ENCODE peak calls at places on chromosomes 7 and 10, in six cellular contexts. One of them, this sample, is unnamed.

GRCh38 chr7:29342761-29343160 is 148.2 kb downstream of the CHN2 start:
- DNase-seq in skeletal muscle cell: no peak
- DNase-seq in tibial nerve: no peak
- DNase-seq in CD8-positive, alpha-beta memory T cell: no peak
- DNase-seq in uterus: no peak
- DNase-seq in astrocyte of the cerebellum: peak; percentile 13
- DNase-seq in this sample: no peak

GRCh38 chr7:130219086-130219620 is 11.5 kb downstream of the SSMEM1 start:
- DNase-seq in skeletal muscle cell: no peak
- DNase-seq in tibial nerve: no peak
- DNase-seq in CD8-positive, alpha-beta memory T cell: no peak
- DNase-seq in uterus: no peak
- DNase-seq in astrocyte of the cerebellum: no peak
- DNase-seq in this sample: no peak

GRCh38 chr7:1829111-1829510 is 159.0 kb downstream of the ELFN1 start:
- DNase-seq in skeletal muscle cell: no peak
- DNase-seq in tibial nerve: no peak
- DNase-seq in CD8-positive, alpha-beta memory T cell: no peak
- DNase-seq in uterus: no peak
- DNase-seq in astrocyte of the cerebellum: no peak
- DNase-seq in this sample: no peak

GRCh38 chr10:111018021-111018420 is 58.8 kb upstream of the ADRA2A start:
- DNase-seq in skeletal muscle cell: no peak
- DNase-seq in tibial nerve: no peak
- DNase-seq in CD8-positive, alpha-beta memory T cell: no peak
- DNase-seq in uterus: no peak
- DNase-seq in astrocyte of the cerebellum: peak; percentile 12
- DNase-seq in this sample: no peak

GRCh38 chr7:36408589-36408988 is 18.9 kb downstream of the ANLN start:
- DNase-seq in skeletal muscle cell: no peak
- DNase-seq in tibial nerve: no peak
- DNase-seq in CD8-positive, alpha-beta memory T cell: no peak
- DNase-seq in uterus: no peak
- DNase-seq in astrocyte of the cerebellum: no peak
- DNase-seq in this sample: no peak

GRCh38 chr7:125516194-125516593 is 586.6 kb upstream of the POT1 start:
- DNase-seq in skeletal muscle cell: no peak
- DNase-seq in tibial nerve: no peak
- DNase-seq in CD8-positive, alpha-beta memory T cell: no peak
- DNase-seq in uterus: no peak
- DNase-seq in astrocyte of the cerebellum: no peak
- DNase-seq in this sample: no peak

GRCh38 chr10:77881222-77881621 is 45.3 kb downstream of the DLG5 start:
- DNase-seq in skeletal muscle cell: no peak
- DNase-seq in tibial nerve: no peak
- DNase-seq in CD8-positive, alpha-beta memory T cell: no peak
- DNase-seq in uterus: no peak
- DNase-seq in astrocyte of the cerebellum: no peak
- DNase-seq in this sample: no peak

GRCh38 chr10:123043409-123043925 is 34.7 kb downstream of the ACADSB start:
- DNase-seq in skeletal muscle cell: peak; percentile 14
- DNase-seq in tibial nerve: no peak
- DNase-seq in CD8-positive, alpha-beta memory T cell: peak; percentile 11
- DNase-seq in uterus: no peak
- DNase-seq in astrocyte of the cerebellum: peak; percentile 48
- DNase-seq in this sample: peak; percentile 76

GRCh38 chr7:143245123-143245522 is 18.1 kb upstream of the GSTK1 start:
- DNase-seq in skeletal muscle cell: no peak
- DNase-seq in tibial nerve: no peak
- DNase-seq in CD8-positive, alpha-beta memory T cell: no peak
- DNase-seq in uterus: no peak
- DNase-seq in astrocyte of the cerebellum: no peak
- DNase-seq in this sample: no peak

GRCh38 chr10:48454302-48455054 is 148.0 kb downstream of the MAPK8 start:
- DNase-seq in skeletal muscle cell: no peak
- DNase-seq in tibial nerve: no peak
- DNase-seq in CD8-positive, alpha-beta memory T cell: no peak
- DNase-seq in uterus: no peak
- DNase-seq in astrocyte of the cerebellum: no peak
- DNase-seq in this sample: no peak

GRCh38 chr7:83036130-83036529 is 126.6 kb downstream of the PCLO start:
- DNase-seq in skeletal muscle cell: no peak
- DNase-seq in tibial nerve: no peak
- DNase-seq in CD8-positive, alpha-beta memory T cell: no peak
- DNase-seq in uterus: no peak
- DNase-seq in astrocyte of the cerebellum: no peak
- DNase-seq in this sample: no peak

GRCh38 chr10:49442863-49443262 is 47.0 kb upstream of the DRGX start:
- DNase-seq in skeletal muscle cell: no peak
- DNase-seq in tibial nerve: no peak
- DNase-seq in CD8-positive, alpha-beta memory T cell: no peak
- DNase-seq in uterus: no peak
- DNase-seq in astrocyte of the cerebellum: no peak
- DNase-seq in this sample: no peak

GRCh38 chr10:103668351-103669242 is 175.1 kb downstream of the NEURL1 start:
- DNase-seq in skeletal muscle cell: no peak
- DNase-seq in tibial nerve: peak; percentile 70
- DNase-seq in CD8-positive, alpha-beta memory T cell: no peak
- DNase-seq in uterus: peak; percentile 79
- DNase-seq in astrocyte of the cerebellum: no peak
- DNase-seq in this sample: no peak
- H3K4me3 ChIP-seq in skeletal muscle cell: peak overlapping the region; percentile 23
- H3K4me3 ChIP-seq in tibial nerve: peak overlapping the region; percentile 30
- H3K4me3 ChIP-seq in CD8-positive, alpha-beta memory T cell: peak overlapping the region; percentile 19
- H3K4me3 ChIP-seq in uterus: peak overlapping the region; percentile 30
- H3K4me3 ChIP-seq in astrocyte of the cerebellum: no peak overlapping the region
- H3K4me3 ChIP-seq in this sample: no peak overlapping the region

DNA sequence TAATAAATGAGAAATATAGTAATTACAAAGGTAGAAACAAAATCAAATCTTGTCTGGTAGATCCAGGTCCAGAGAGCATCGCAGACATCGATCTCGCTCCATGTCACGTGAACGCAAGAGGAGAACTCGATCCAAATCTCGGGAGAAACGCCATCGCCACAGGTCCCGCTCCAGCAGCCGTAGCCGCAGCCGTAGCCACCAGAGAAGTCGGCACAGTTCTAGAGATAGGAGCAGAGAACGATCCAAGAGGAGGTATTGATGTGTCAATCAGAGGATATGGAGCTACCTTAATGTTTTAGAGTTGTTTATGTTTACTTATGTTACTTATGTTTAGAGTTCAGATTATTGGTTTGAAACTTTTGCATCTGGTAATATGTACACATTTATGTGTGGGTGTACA is 57.8 kb downstream of the LUC7L2 start:
- DNase-seq in skeletal muscle cell: no peak
- DNase-seq in tibial nerve: no peak
- DNase-seq in CD8-positive, alpha-beta memory T cell: no peak
- DNase-seq in uterus: no peak
- DNase-seq in astrocyte of the cerebellum: no peak
- DNase-seq in this sample: no peak
- H3K4me3 ChIP-seq in skeletal muscle cell: no peak overlapping the region
- H3K4me3 ChIP-seq in tibial nerve: no peak overlapping the region
- H3K4me3 ChIP-seq in CD8-positive, alpha-beta memory T cell: no peak overlapping the region
- H3K4me3 ChIP-seq in uterus: no peak overlapping the region
- H3K4me3 ChIP-seq in astrocyte of the cerebellum: no peak overlapping the region
- H3K4me3 ChIP-seq in this sample: no peak overlapping the region

DNA sequence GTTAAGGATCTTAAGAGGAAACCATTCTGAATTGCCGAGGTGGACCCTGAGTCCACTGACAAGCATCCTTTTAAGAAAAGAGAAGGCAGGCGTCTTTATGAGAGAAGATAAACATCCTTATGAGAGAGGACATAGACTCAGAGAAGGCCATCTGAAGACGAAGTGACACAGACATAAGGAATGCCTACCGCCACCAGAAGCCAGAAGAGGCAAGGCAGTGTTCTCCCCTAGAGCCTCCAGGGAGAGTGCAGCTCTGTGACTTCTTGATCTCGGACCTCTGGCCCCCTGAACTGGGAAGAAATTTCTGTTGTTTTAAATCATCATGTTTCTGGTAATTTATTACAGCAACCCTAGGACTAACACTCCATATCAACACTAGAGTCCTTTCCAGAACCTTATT is 25.2 kb upstream of the ING3 start:
- DNase-seq in skeletal muscle cell: no peak
- DNase-seq in tibial nerve: no peak
- DNase-seq in CD8-positive, alpha-beta memory T cell: no peak
- DNase-seq in uterus: no peak
- DNase-seq in astrocyte of the cerebellum: no peak
- DNase-seq in this sample: no peak
- H3K4me3 ChIP-seq in skeletal muscle cell: no peak overlapping the region
- H3K4me3 ChIP-seq in tibial nerve: no peak overlapping the region
- H3K4me3 ChIP-seq in CD8-positive, alpha-beta memory T cell: no peak overlapping the region
- H3K4me3 ChIP-seq in uterus: no peak overlapping the region
- H3K4me3 ChIP-seq in astrocyte of the cerebellum: no peak overlapping the region
- H3K4me3 ChIP-seq in this sample: no peak overlapping the region

GRCh38 chr7:39565538-39565937 is 666 bp upstream of the YAE1 start:
- DNase-seq in skeletal muscle cell: no peak
- DNase-seq in tibial nerve: no peak
- DNase-seq in CD8-positive, alpha-beta memory T cell: no peak
- DNase-seq in uterus: no peak
- DNase-seq in astrocyte of the cerebellum: no peak
- DNase-seq in this sample: no peak
- H3K4me3 ChIP-seq in skeletal muscle cell: peak overlapping the region; percentile 74
- H3K4me3 ChIP-seq in tibial nerve: peak overlapping the region; percentile 62
- H3K4me3 ChIP-seq in CD8-positive, alpha-beta memory T cell: peak overlapping the region; percentile 73
- H3K4me3 ChIP-seq in uterus: peak overlapping the region; percentile 62
- H3K4me3 ChIP-seq in astrocyte of the cerebellum: peak overlapping the region; percentile 94
- H3K4me3 ChIP-seq in this sample: peak overlapping the region; percentile 88

GRCh38 chr10:12193193-12193592 is 2.5 kb downstream of the NUDT5 start:
- DNase-seq in skeletal muscle cell: peak; percentile 39
- DNase-seq in tibial nerve: no peak
- DNase-seq in CD8-positive, alpha-beta memory T cell: no peak
- DNase-seq in uterus: no peak
- DNase-seq in astrocyte of the cerebellum: no peak
- DNase-seq in this sample: no peak
- H3K4me3 ChIP-seq in skeletal muscle cell: no peak overlapping the region
- H3K4me3 ChIP-seq in tibial nerve: no peak overlapping the region
- H3K4me3 ChIP-seq in CD8-positive, alpha-beta memory T cell: no peak overlapping the region
- H3K4me3 ChIP-seq in uterus: no peak overlapping the region
- H3K4me3 ChIP-seq in astrocyte of the cerebellum: no peak overlapping the region
- H3K4me3 ChIP-seq in this sample: no peak overlapping the region

GRCh38 chr10:44312401-44312800 is 72.5 kb downstream of the CXCL12 start:
- DNase-seq in skeletal muscle cell: no peak
- DNase-seq in tibial nerve: no peak
- DNase-seq in CD8-positive, alpha-beta memory T cell: no peak
- DNase-seq in uterus: no peak
- DNase-seq in astrocyte of the cerebellum: no peak
- DNase-seq in this sample: no peak

GRCh38 chr10:44311563-44311905 is 73.4 kb downstream of the CXCL12 start:
- DNase-seq in skeletal muscle cell: no peak
- DNase-seq in tibial nerve: no peak
- DNase-seq in CD8-positive, alpha-beta memory T cell: no peak
- DNase-seq in uterus: no peak
- DNase-seq in astrocyte of the cerebellum: no peak
- DNase-seq in this sample: no peak

GRCh38 chr10:44309939-44310761 is 74.7 kb downstream of the CXCL12 start:
- DNase-seq in skeletal muscle cell: no peak
- DNase-seq in tibial nerve: no peak
- DNase-seq in CD8-positive, alpha-beta memory T cell: peak; percentile 52
- DNase-seq in uterus: no peak
- DNase-seq in astrocyte of the cerebellum: no peak
- DNase-seq in this sample: no peak

GRCh38 chr10:44308935-44309334 is 76.0 kb downstream of the CXCL12 start:
- DNase-seq in skeletal muscle cell: no peak
- DNase-seq in tibial nerve: no peak
- DNase-seq in CD8-positive, alpha-beta memory T cell: no peak
- DNase-seq in uterus: no peak
- DNase-seq in astrocyte of the cerebellum: no peak
- DNase-seq in this sample: no peak

DNA sequence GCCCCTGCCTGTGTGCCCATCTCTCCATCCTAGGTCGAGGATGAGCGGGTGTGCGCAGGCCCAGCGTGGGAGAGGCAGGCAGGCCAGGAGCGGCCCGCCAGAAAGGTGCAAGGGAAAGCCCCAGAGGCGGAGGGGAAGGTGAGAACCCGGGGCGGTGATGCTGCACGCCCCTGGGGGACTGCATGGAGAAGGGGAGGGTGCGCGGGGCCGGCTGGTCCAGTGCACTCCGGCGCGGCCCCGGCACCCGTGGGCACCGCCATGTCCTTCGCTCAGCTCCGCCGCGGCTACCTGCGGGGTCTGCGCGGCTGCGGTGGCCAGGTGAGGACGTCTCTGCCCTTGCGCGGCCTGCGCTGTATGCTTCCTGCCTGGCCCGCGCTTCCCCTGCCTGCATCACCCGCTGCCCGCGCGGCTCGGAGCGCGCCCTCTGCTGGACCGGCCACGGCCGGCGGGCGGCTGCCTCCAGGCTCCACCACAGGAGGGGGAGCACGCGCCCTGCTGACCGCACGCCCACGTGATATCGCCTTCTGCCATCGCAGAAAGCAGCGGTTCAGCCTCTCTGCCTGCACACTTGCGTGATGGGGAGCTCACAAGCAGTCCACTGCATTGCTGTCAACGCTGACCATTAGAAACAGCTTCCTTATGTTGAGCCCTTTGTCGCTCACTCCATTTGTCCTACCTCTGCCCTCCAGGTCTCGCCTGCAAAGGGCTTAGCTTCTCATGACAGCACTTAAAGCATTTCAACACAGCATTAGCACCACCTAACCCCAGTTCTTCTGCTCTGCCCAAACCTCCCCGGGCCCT is 73.9 kb downstream of the CXCL12 start:
- DNase-seq in skeletal muscle cell: peak; percentile 45
- DNase-seq in tibial nerve: peak; percentile 80
- DNase-seq in CD8-positive, alpha-beta memory T cell: peak; percentile 72
- DNase-seq in uterus: peak; percentile 86
- DNase-seq in astrocyte of the cerebellum: no peak
- DNase-seq in this sample: peak; percentile 1
- H3K4me3 ChIP-seq in skeletal muscle cell: peak overlapping the region; percentile 32
- H3K4me3 ChIP-seq in tibial nerve: peak overlapping the region; percentile 44
- H3K4me3 ChIP-seq in CD8-positive, alpha-beta memory T cell: no peak overlapping the region
- H3K4me3 ChIP-seq in uterus: peak overlapping the region; percentile 31
- H3K4me3 ChIP-seq in astrocyte of the cerebellum: peak overlapping the region; percentile 19
- H3K4me3 ChIP-seq in this sample: no peak overlapping the region

DNA sequence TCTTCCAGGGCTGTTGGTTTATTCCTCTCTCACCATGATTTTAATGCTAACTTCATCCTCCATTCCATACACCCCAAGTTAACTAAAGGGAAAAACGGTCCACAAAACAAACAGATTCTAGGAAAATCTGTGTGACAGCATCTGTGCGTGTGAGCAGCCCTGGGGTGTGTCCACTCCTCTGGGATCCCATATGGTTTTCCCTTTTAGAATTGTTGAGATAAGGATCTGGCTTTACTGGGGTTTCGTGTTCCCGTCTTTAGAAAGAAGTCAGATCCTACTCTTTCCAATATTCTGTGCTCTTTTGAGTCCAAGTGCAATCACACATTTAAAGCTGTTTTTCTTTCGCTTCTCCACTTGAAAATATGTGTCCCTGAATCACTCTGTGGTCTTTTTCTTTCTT is 257.1 kb downstream of the KLF6 start:
- DNase-seq in skeletal muscle cell: no peak
- DNase-seq in tibial nerve: no peak
- DNase-seq in CD8-positive, alpha-beta memory T cell: no peak
- DNase-seq in uterus: no peak
- DNase-seq in astrocyte of the cerebellum: no peak
- DNase-seq in this sample: no peak
- H3K4me3 ChIP-seq in skeletal muscle cell: no peak overlapping the region
- H3K4me3 ChIP-seq in tibial nerve: no peak overlapping the region
- H3K4me3 ChIP-seq in CD8-positive, alpha-beta memory T cell: no peak overlapping the region
- H3K4me3 ChIP-seq in uterus: no peak overlapping the region
- H3K4me3 ChIP-seq in astrocyte of the cerebellum: no peak overlapping the region
- H3K4me3 ChIP-seq in this sample: no peak overlapping the region

GRCh38 chr7:93148727-93149126 is 542 bp upstream of the SAMD9L start:
- DNase-seq in skeletal muscle cell: no peak
- DNase-seq in tibial nerve: no peak
- DNase-seq in CD8-positive, alpha-beta memory T cell: no peak
- DNase-seq in uterus: no peak
- DNase-seq in astrocyte of the cerebellum: no peak
- DNase-seq in this sample: no peak
- H3K4me3 ChIP-seq in skeletal muscle cell: no peak overlapping the region
- H3K4me3 ChIP-seq in tibial nerve: peak overlapping the region; percentile 51
- H3K4me3 ChIP-seq in CD8-positive, alpha-beta memory T cell: peak overlapping the region; percentile 62
- H3K4me3 ChIP-seq in uterus: no peak overlapping the region
- H3K4me3 ChIP-seq in astrocyte of the cerebellum: no peak overlapping the region
- H3K4me3 ChIP-seq in this sample: peak overlapping the region; percentile 72

GRCh38 chr10:22476601-22477364 is 131.5 kb downstream of the SPAG6 start:
- DNase-seq in skeletal muscle cell: no peak
- DNase-seq in tibial nerve: no peak
- DNase-seq in CD8-positive, alpha-beta memory T cell: no peak
- DNase-seq in uterus: no peak
- DNase-seq in astrocyte of the cerebellum: no peak
- DNase-seq in this sample: no peak
- H3K4me3 ChIP-seq in skeletal muscle cell: peak overlapping the region; percentile 44
- H3K4me3 ChIP-seq in tibial nerve: peak overlapping the region; percentile 52
- H3K4me3 ChIP-seq in CD8-positive, alpha-beta memory T cell: no peak overlapping the region
- H3K4me3 ChIP-seq in uterus: peak overlapping the region; percentile 29
- H3K4me3 ChIP-seq in astrocyte of the cerebellum: peak overlapping the region; percentile 40
- H3K4me3 ChIP-seq in this sample: no peak overlapping the region